ENCODE peak calls at places on chromosomes 7 and 10, in eight cellular contexts. J is choroid plexus epithelial cell; Z is epithelial cell of proximal tubule; R is transverse colon; X is CD4-positive, alpha-beta T cell; W is fibroblast of the aortic adventitia; Q is WTC11; P is GM12878. V is an unnamed sample.

GRCh38 chr10:12539350-12540164 is 190.2 kb downstream of the CAMK1D start:
- DNase-seq in W (peak), Q (no peak), P (no peak), X (no peak), J (peak), R (no peak), Z (no peak), V (no peak)

GRCh38 chr7:154911411-154911810 is 91.5 kb downstream of the PAXIP1 start:
- DNase-seq in W (no peak), P (no peak), Z (no peak), Q (no peak), R (no peak), J (no peak), X (no peak), V (no peak)

GRCh38 chr10:131849591-131850489 is 51.0 kb upstream of the PPP2R2D start:
- DNase-seq in Z (no peak), J (no peak), Q (no peak), W (no peak), R (no peak), X (no peak), P (no peak), V (no peak)

GRCh38 chr10:68601490-68602265 is 41.5 kb downstream of the TET1 start:
- DNase-seq in P (peak), Q (no peak), X (no peak), R (no peak), W (no peak), Z (no peak), J (no peak), V (no peak)

GRCh38 chr7:151860771-151861170 is 16.1 kb downstream of the PRKAG2 start:
- DNase-seq in R (no peak), X (no peak), W (no peak), Q (no peak), P (no peak), Z (no peak), J (no peak), V (no peak)

GRCh38 chr7:106773228-106773627 is 91.9 kb upstream of the PIK3CG start:
- DNase-seq in R (no peak), X (no peak), P (no peak), Z (peak), Q (no peak), J (no peak), W (no peak), V (no peak)

GRCh38 chr10:124566222-124566888 is 104.7 kb downstream of the LHPP start:
- DNase-seq in J (no peak), P (no peak), X (no peak), Q (no peak), W (no peak), Z (no peak), R (no peak), V (peak)

GRCh38 chr10:124436191-124436638 is 13.6 kb downstream of the NKX1-2 start:
- DNase-seq in X (no peak), W (no peak), R (no peak), Q (no peak), P (peak), Z (no peak), J (no peak), V (no peak)

GRCh38 chr7:5596046-5596895 is 172.6 kb upstream of the TNRC18 start:
- DNase-seq in Z (no peak), P (no peak), W (peak), Q (peak), J (peak), R (peak), X (peak), V (peak)

GRCh38 chr7:45695249-45695995 is 121.3 kb downstream of the ADCY1 start:
- DNase-seq in R (no peak), Z (no peak), W (no peak), P (no peak), J (no peak), X (no peak), Q (no peak), V (no peak)

GRCh38 chr10:110356628-110357245 is 52.0 kb upstream of the SMNDC1 start:
- DNase-seq in J (peak), P (peak), R (peak), W (peak), Q (no peak), Z (peak), X (peak), V (no peak)

DNA sequence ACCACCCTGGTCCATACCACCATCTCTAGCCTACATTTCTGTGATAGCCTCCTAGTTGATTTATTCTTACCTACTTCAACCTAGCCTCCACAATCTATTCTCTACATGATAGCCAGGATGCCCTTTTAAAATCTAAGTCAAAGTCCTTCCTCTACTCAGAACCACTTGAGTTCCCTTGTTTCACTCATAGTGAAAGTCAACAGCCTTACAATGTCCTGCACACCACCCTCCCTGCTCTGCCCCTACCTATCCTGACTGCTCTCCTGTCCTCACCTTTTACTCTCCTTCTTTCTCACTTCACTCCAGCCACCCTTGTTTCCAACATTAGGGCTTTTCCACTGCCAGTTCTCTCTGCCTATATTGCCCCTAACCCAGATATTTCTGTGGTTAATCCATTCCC is 146.7 kb downstream of the GRM3 start:
- DNase-seq in Q (no peak), R (no peak), J (no peak), P (no peak), X (no peak), W (no peak), Z (no peak), V (no peak)
- TF ChIP-seq CTCF in Q (no peak), R (no peak), J (no peak), P (no peak), X (no peak), W (no peak), Z (no peak), V (no peak)

GRCh38 chr7:100358857-100359212 is 918 bp downstream of the PILRB start:
- DNase-seq in Z (no peak), J (no peak), X (no peak), Q (no peak), P (no peak), W (no peak), R (no peak), V (peak)

GRCh38 chr7:100360102-100360607 is 2.2 kb downstream of the PILRB start:
- DNase-seq in P (no peak), Q (no peak), Z (no peak), J (no peak), X (no peak), R (no peak), W (no peak), V (peak)

GRCh38 chr7:100357131-100357561 is 771 bp upstream of the PILRB start:
- DNase-seq in J (no peak), W (no peak), Q (no peak), Z (no peak), X (no peak), P (no peak), R (no peak), V (no peak)

GRCh38 chr7:100356416-100357068 is 1.4 kb upstream of the PILRB start:
- DNase-seq in Q (no peak), X (no peak), J (no peak), Z (no peak), P (no peak), W (no peak), R (no peak), V (no peak)

DNA sequence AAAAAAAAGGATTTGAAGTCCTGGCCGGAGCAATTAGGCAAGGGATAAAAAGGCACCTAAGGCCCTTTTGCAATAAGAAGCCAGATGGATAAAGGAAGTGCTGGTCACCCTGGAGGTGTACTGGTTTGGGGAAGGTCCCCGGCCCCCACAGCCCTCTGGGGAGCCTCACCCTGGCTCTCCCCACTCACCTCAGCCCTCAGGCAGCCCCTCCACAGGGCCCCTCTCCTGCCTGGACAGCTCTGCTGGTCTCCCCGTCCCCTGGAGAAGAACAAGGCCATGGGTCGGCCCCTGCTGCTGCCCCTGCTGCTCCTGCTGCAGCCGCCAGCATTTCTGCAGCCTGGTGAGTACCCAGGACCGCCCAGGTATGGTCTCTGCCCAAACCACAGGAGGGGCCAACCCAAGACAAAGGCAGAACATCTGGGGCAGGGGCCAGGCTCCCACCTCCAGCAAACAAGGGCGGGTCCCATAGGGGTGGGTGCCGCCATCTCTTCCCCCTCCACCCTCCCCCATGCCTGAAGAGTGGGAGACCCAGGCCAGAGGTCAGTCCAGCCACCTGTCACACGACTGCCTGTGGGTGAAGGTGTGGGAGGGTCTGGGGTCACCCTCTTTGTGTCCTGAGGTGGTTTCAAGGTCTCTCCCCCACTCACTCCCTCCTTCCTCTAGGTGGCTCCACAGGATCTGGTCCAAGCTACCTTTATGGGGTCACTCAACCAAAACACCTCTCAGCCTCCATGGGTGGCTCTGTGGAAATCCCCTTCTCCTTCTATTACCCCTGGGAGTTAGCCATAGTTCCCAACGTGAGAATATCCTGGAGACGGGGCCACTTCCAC is at the start of gene PILRB:
- DNase-seq in J (no peak), R (no peak), P (no peak), W (no peak), Q (no peak), Z (no peak), X (no peak), V (peak)
- TF ChIP-seq CTCF in J (peak), R (no peak), P (peak), W (no peak), Q (no peak), Z (peak), X (no peak), V (no peak)

GRCh38 chr10:88687853-88688467 is 18.1 kb upstream of the LIPK start:
- DNase-seq in R (no peak), J (peak), Q (no peak), X (no peak), P (no peak), W (peak), Z (no peak), V (no peak)

GRCh38 chr10:88689366-88689765 is 16.7 kb upstream of the LIPK start:
- DNase-seq in P (no peak), Q (no peak), J (no peak), W (no peak), X (no peak), R (no peak), Z (no peak), V (no peak)

GRCh38 chr10:88693392-88694020 is 12.5 kb upstream of the LIPK start:
- DNase-seq in P (no peak), X (no peak), J (peak), Q (no peak), W (peak), R (no peak), Z (no peak), V (no peak)
- TF ChIP-seq CTCF in P (no peak), X (peak), J (peak), Q (no peak), W (peak), R (no peak), Z (peak), V (peak)

GRCh38 chr10:96719850-96720421 is 378 bp downstream of the PIK3AP1 start:
- DNase-seq in X (peak), R (peak), Z (no peak), P (no peak), Q (peak), J (no peak), W (no peak), V (peak)
- TF ChIP-seq CTCF in X (peak), R (peak), Z (peak), P (peak), Q (no peak), J (peak), W (no peak), V (peak)

GRCh38 chr10:82969405-82969804 is 1094.4 kb downstream of the NRG3 start:
- DNase-seq in Q (no peak), J (peak), Z (no peak), P (no peak), X (no peak), W (peak), R (no peak), V (no peak)
- TF ChIP-seq CTCF in Q (no peak), J (peak), Z (peak), P (no peak), X (no peak), W (no peak), R (peak), V (peak)

DNA sequence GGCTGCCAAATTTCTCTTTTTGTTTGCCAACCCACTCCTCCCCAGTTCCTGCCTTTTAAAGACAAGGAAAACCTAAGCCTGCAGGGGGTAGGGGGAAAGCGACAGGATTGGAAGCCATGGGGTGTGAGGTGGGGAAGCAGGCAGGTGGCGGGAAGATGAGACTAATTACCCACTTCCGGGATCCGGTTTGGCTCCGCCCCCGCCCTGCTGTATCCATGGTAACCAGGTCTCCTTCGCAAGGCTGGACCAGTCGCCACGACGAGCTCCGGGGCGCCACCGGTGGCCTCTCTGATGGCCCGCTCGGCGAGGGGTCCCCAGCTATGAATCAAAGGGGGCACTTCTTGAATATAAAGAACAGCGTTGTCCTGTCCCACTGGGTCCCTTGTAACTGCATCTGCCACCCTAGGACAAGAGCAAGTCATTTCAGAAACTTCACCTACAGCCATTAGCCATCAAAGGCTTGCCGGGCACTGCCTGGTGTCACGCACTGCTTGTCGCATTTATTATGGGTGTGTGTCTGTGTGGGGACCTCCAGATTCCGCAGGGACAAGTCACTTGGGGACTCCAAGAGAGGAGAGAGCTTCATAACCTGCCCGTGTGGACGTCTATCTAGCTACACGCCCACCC is 55.4 kb upstream of the LMTK2 start:
- DNase-seq in Q (peak), W (no peak), R (peak), Z (no peak), X (peak), J (no peak), P (no peak), V (peak)
- TF ChIP-seq CTCF in Q (no peak), W (no peak), R (no peak), Z (no peak), X (no peak), J (no peak), P (peak), V (no peak)

GRCh38 chr10:3467052-3467906 is 294.7 kb upstream of the PITRM1 start:
- DNase-seq in W (peak), P (no peak), J (peak), Q (peak), R (peak), X (no peak), Z (peak), V (peak)
- TF ChIP-seq CTCF in W (peak), P (no peak), J (peak), Q (no peak), R (no peak), X (no peak), Z (peak), V (peak)

V was measured in lower lobe of right lung.